ENCODE peak calls at places on chromosomes 6 and 20, in four cellular contexts. E is naive thymus-derived CD4-positive, alpha-beta T cell; H is ovary; S is CD8-positive, alpha-beta T cell. G is an unnamed sample.

GRCh38 chr20:10040070-10040970 is 5.5 kb downstream of the ANKEF1 start:
- DNase-seq in H (no peak), S (no peak), E (no peak), G (no peak)

GRCh38 chr20:25056601-25057233 is 1.2 kb downstream of the ACSS1 start:
- DNase-seq in E (no peak), H (peak; percentile 53), S (no peak), G (no peak)

GRCh38 chr6:121491576-121491975 is 56.1 kb downstream of the GJA1 start:
- DNase-seq in S (no peak), E (no peak), H (no peak), G (no peak)

GRCh38 chr20:8043687-8044278 is 24.2 kb upstream of the TMX4 start:
- DNase-seq in E (peak; percentile 67), H (no peak), S (no peak), G (peak; percentile 19)

GRCh38 chr6:147738516-147739187 is 230.2 kb downstream of the SAMD5 start:
- DNase-seq in H (no peak), E (no peak), S (no peak), G (no peak)

GRCh38 chr20:24962510-24962909 is 13.4 kb downstream of the CST7 start:
- DNase-seq in E (no peak), H (no peak), S (no peak), G (no peak)

GRCh38 chr6:168555618-168556273 is 114.8 kb downstream of the SMOC2 start:
- DNase-seq in H (no peak), S (no peak), E (no peak), G (no peak)

GRCh38 chr6:3841066-3841454 is 8.1 kb upstream of the FAM50B start:
- DNase-seq in H (no peak), S (no peak), E (no peak), G (no peak)

GRCh38 chr6:152270301-152270925 is 366.7 kb downstream of the SYNE1 start:
- DNase-seq in S (no peak), E (no peak), H (no peak), G (no peak)

GRCh38 chr6:133553652-133554051 is 312.5 kb downstream of the EYA4 start:
- DNase-seq in H (peak; percentile 39), S (no peak), E (peak; percentile 7), G (peak; percentile 13)

GRCh38 chr20:40564997-40565680 is 123.9 kb downstream of the MAFB start:
- DNase-seq in E (no peak), H (no peak), S (no peak), G (no peak)

GRCh38 chr6:68778356-68779020 is 143.4 kb downstream of the ADGRB3 start:
- DNase-seq in H (no peak), S (no peak), E (no peak), G (no peak)

GRCh38 chr6:93972791-93973190 is 553.4 kb upstream of the EPHA7 start:
- DNase-seq in S (no peak), E (no peak), H (no peak), G (no peak)

GRCh38 chr20:37913563-37914366 is 10.8 kb downstream of the VSTM2L start:
- DNase-seq in H (no peak), E (no peak), S (no peak), G (no peak)

GRCh38 chr6:96923871-96924493 is 546 bp upstream of the KLHL32 start:
- DNase-seq in H (no peak), E (no peak), S (no peak), G (no peak)

GRCh38 chr6:7998103-7998725 is 66.0 kb downstream of the BLOC1S5 start:
- DNase-seq in S (no peak), H (no peak), E (no peak), G (no peak)

GRCh38 chr6:127939442-127940066 is 38.7 kb upstream of the THEMIS start:
- DNase-seq in E (no peak), S (no peak), H (no peak), G (no peak)

GRCh38 chr6:159184559-159184958 is 15.4 kb downstream of the FNDC1 start:
- DNase-seq in S (no peak), H (no peak), E (no peak), G (no peak)

GRCh38 chr20:58043866-58044140 is 184.7 kb downstream of the ANKRD60 start:
- DNase-seq in S (no peak), E (no peak), H (no peak), G (no peak)

GRCh38 chr6:151388997-151389639 is 2.2 kb downstream of the ZBTB2 start:
- DNase-seq in H (no peak), E (no peak), S (no peak), G (no peak)

GRCh38 chr6:123838612-123839279 is 35.1 kb downstream of the NKAIN2 start:
- DNase-seq in E (no peak), S (no peak), H (no peak), G (no peak)

GRCh38 chr20:59939052-59939878 is 840 bp downstream of the PPP1R3D start:
- DNase-seq in H (peak; percentile 57), E (no peak), S (no peak), G (no peak)

GRCh38 chr6:158457616-158458278 is 102.1 kb upstream of the TMEM181 start:
- DNase-seq in S (no peak), H (no peak), E (no peak), G (no peak)

GRCh38 chr6:11618533-11618932 is 81.0 kb downstream of the TMEM170B start:
- DNase-seq in H (no peak), E (peak; percentile 3), S (no peak), G (peak; percentile 43)

GRCh38 chr6:24658573-24659511 is 7.9 kb downstream of the TDP2 start:
- DNase-seq in E (no peak), S (no peak), H (no peak), G (no peak)

GRCh38 chr6:106056060-106056737 is 29.9 kb upstream of the PRDM1 start:
- DNase-seq in H (no peak), S (no peak), E (peak; percentile 62), G (peak; percentile 67)

GRCh38 chr20:24696396-24696795 is 227.0 kb downstream of the SYNDIG1 start:
- DNase-seq in H (no peak), E (no peak), S (no peak), G (no peak)

GRCh38 chr6:135583256-135583758 is 85.8 kb upstream of the AHI1 start:
- DNase-seq in E (no peak), S (no peak), H (no peak), G (no peak)

GRCh38 chr6:7489376-7489775 is 52.1 kb upstream of the DSP start:
- DNase-seq in S (no peak), E (no peak), H (no peak), G (no peak)

GRCh38 chr6:168334072-168334471 is 14.5 kb upstream of the DACT2 start:
- DNase-seq in H (no peak), S (no peak), E (no peak), G (no peak)

DNA sequence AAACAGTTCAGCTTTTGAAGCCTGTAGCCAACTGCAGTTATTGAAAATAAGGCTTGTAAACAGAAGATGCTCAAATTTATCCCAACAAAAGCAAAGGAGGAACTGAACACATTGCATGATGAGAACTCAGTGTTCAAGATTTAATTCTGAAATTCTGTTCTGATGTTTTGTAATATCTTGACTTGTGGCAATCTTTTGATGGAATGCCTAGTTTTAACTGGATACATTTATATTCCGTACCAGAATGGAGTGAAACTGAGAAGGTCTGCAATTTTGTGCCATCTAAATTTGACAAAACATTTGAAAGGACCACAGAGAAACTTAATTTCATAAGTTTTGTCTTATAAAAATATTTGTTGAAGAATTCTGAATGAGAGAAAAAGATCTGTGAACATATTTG is 17.5 kb downstream of the FYN start:
- DNase-seq in E (no peak), H (no peak), S (no peak), G (no peak)
- H3K4me1 ChIP-seq in E (peaks cover 89% of the 10 kb centered on the region), H (peaks cover 5% of the 10 kb centered on the region), S (peaks cover 95% of the 10 kb centered on the region), G (peaks cover 87% of the 10 kb centered on the region)

DNA sequence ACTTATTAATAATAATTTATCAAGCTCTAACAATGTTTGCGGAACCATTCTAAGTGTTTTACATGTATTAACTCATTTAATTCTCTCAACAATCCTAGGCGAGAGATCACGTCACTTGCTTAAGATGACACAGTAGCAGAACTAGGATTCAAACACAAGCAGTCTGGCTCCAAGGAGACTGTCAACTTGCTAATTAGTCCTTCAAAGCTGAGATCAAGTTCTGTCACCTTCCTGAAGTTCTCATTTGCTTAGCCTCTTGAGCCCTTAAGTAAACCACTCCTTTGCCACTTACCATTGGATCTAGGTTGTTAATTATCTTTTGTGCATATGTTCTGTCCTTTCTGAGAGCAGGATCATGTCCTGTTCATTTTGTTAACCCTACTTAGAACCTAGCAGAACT is 14.1 kb downstream of the FKBP5 start:
- DNase-seq in H (no peak), S (no peak), E (no peak), G (no peak)
- H3K4me1 ChIP-seq in H (peaks cover 11% of the 10 kb centered on the region), S (peaks cover 73% of the 10 kb centered on the region), E (peaks cover 52% of the 10 kb centered on the region), G (peaks cover 20% of the 10 kb centered on the region)

GRCh38 chr6:109303149-109303548 is 79.1 kb downstream of the CD164 start:
- DNase-seq in E (no peak), H (no peak), S (no peak), G (no peak)

GRCh38 chr6:109303647-109304283 is 78.5 kb downstream of the CD164 start:
- DNase-seq in H (no peak), S (no peak), E (no peak), G (no peak)

GRCh38 chr6:109299695-109300564 is 82.3 kb downstream of the CD164 start:
- DNase-seq in H (no peak), S (no peak), E (no peak), G (no peak)

GRCh38 chr6:109300874-109301273 is 81.4 kb downstream of the CD164 start:
- DNase-seq in S (no peak), E (no peak), H (no peak), G (no peak)

GRCh38 chr6:109302176-109302575 is 80.1 kb downstream of the CD164 start:
- DNase-seq in E (no peak), S (no peak), H (no peak), G (no peak)
- H3K4me1 ChIP-seq in E (no peaks in the 10 kb centered on the region), S (no peaks in the 10 kb centered on the region), H (no peaks in the 10 kb centered on the region), G (no peaks in the 10 kb centered on the region)

GRCh38 chr20:34311118-34312023 is 8.2 kb upstream of the AHCY start:
- DNase-seq in S (no peak), H (peak; percentile 33), E (no peak), G (no peak)

GRCh38 chr20:34310481-34311117 is 7.4 kb upstream of the AHCY start:
- DNase-seq in S (no peak), E (no peak), H (no peak), G (no peak)

GRCh38 chr20:34312544-34313217 is 9.5 kb upstream of the AHCY start:
- DNase-seq in S (peak; percentile 78), E (peak; percentile 84), H (peak; percentile 86), G (peak; percentile 84)

GRCh38 chr20:34312024-34312460 is 8.9 kb upstream of the AHCY start:
- DNase-seq in H (peak; percentile 38), E (no peak), S (no peak), G (no peak)

GRCh38 chr20:34309691-34310090 is 6.5 kb upstream of the AHCY start:
- DNase-seq in E (no peak), H (no peak), S (no peak), G (no peak)
- H3K4me1 ChIP-seq in E (no peaks in the 10 kb centered on the region), H (no peaks in the 10 kb centered on the region), S (peaks cover 9% of the 10 kb centered on the region), G (peaks cover 11% of the 10 kb centered on the region)

G was measured in CD4-positive, CD25-positive, alpha-beta regulatory T cell.